ENCODE peak calls at places on chromosome 3, in six cellular contexts. W, D, N, L, G and H are unnamed samples.

GRCh38 chr3:38327335-38328009 is 19.1 kb upstream of the XYLB start:
- DNase-seq in W (peak; percentile 55), D (no peak), N (peak; percentile 56), L (peak; percentile 95), G (no peak), H (no peak)

GRCh38 chr3:165640970-165641369 is 196.3 kb downstream of the BCHE start:
- DNase-seq in W (no peak), D (no peak), N (no peak), L (no peak), G (no peak), H (no peak)

GRCh38 chr3:47006145-47006651 is 26.7 kb downstream of the NBEAL2 start:
- DNase-seq in W (no peak), D (no peak), N (no peak), L (no peak), G (no peak), H (no peak)

GRCh38 chr3:138943724-138944131 is 3.2 kb downstream of the FOXL2 start:
- DNase-seq in W (no peak), D (no peak), N (no peak), L (peak; percentile 31), G (no peak), H (no peak)

GRCh38 chr3:112364291-112364690 is 31.3 kb downstream of the CD200 start:
- DNase-seq in W (no peak), D (no peak), N (no peak), L (no peak), G (no peak), H (no peak)

GRCh38 chr3:89624494-89624893 is 517.1 kb downstream of the EPHA3 start:
- DNase-seq in W (no peak), D (no peak), N (no peak), L (no peak), G (no peak), H (no peak)

GRCh38 chr3:119314821-119315220 is 20.6 kb downstream of the ARHGAP31 start:
- DNase-seq in W (no peak), D (no peak), N (no peak), L (no peak), G (no peak), H (no peak)

GRCh38 chr3:115194461-115194860 is 47.4 kb upstream of the ZBTB20 start:
- DNase-seq in W (no peak), D (no peak), N (peak; percentile 46), L (no peak), G (no peak), H (no peak)

GRCh38 chr3:175746308-175746707 is 887.2 kb downstream of the NAALADL2 start:
- DNase-seq in W (no peak), D (no peak), N (no peak), L (no peak), G (no peak), H (no peak)

GRCh38 chr3:59300727-59301134 is 250.9 kb upstream of the CFAP20DC start:
- DNase-seq in W (peak; percentile 75), D (no peak), N (peak; percentile 16), L (no peak), G (no peak), H (no peak)

GRCh38 chr3:185823280-185824044 is 1.4 kb downstream of the IGF2BP2 start:
- DNase-seq in W (no peak), D (peak; percentile 22), N (peak; percentile 41), L (peak; percentile 38), G (peak; percentile 89), H (no peak)

GRCh38 chr3:14280326-14280725 is 101.7 kb downstream of the LSM3 start:
- DNase-seq in W (peak; percentile 58), D (no peak), N (peak; percentile 23), L (no peak), G (no peak), H (no peak)

GRCh38 chr3:197027151-197027895 is 2.3 kb downstream of the MELTF start:
- DNase-seq in W (no peak), D (no peak), N (peak; percentile 6), L (peak; percentile 88), G (peak; percentile 75), H (no peak)

GRCh38 chr3:49098429-49098828 is 4.6 kb upstream of the QRICH1 start:
- DNase-seq in W (peak; percentile 28), D (no peak), N (peak; percentile 34), L (no peak), G (no peak), H (no peak)

GRCh38 chr3:8458711-8459110 is 42.9 kb upstream of the LMCD1 start:
- DNase-seq in W (no peak), D (peak; percentile 44), N (peak; percentile 95), L (no peak), G (no peak), H (peak; percentile 96)

GRCh38 chr3:22361465-22361864 is 610.5 kb upstream of the ZNF385D start:
- DNase-seq in W (no peak), D (no peak), N (no peak), L (no peak), G (no peak), H (no peak)

GRCh38 chr3:169403855-169404254 is 259.7 kb downstream of the MECOM start:
- DNase-seq in W (no peak), D (no peak), N (no peak), L (no peak), G (no peak), H (no peak)

DNA sequence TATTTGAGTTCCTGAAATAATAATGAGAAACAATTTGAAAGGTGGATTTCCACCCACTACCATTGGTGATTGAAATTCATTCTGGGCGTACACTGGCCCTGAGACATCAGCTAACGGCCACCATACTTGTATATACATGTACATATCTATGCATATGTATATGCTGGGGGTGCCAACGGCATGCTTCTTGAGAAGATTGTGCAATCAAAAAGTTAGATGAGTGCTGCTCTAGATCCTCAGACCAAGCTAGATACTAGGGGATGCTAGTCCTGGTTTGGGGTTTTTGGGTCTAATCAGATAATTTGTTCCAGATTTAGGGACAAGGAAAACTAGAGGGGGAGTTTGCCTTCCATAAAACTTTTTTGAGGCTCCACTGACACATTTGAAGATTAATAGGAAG is 2.9 kb downstream of the TMEM40 start:
- DNase-seq in W (no peak), D (no peak), N (no peak), L (no peak), G (no peak), H (no peak)
- TF ChIP-seq CTCF in W (no peak), D (no peak), N (no peak), L (no peak), G (no peak), H (no peak)

GRCh38 chr3:52091566-52092290 is 35.4 kb upstream of the DUSP7 start:
- DNase-seq in W (no peak), D (no peak), N (peak; percentile 49), L (no peak), G (no peak), H (peak; percentile 90)

GRCh38 chr3:52092291-52092660 is 35.9 kb upstream of the DUSP7 start:
- DNase-seq in W (no peak), D (no peak), N (no peak), L (no peak), G (no peak), H (no peak)

GRCh38 chr3:52089691-52090090 is 33.3 kb upstream of the DUSP7 start:
- DNase-seq in W (no peak), D (no peak), N (no peak), L (no peak), G (no peak), H (no peak)

GRCh38 chr3:52090131-52090548 is 33.8 kb upstream of the DUSP7 start:
- DNase-seq in W (no peak), D (peak; percentile 48), N (peak; percentile 92), L (peak; percentile 68), G (no peak), H (peak; percentile 93)

DNA sequence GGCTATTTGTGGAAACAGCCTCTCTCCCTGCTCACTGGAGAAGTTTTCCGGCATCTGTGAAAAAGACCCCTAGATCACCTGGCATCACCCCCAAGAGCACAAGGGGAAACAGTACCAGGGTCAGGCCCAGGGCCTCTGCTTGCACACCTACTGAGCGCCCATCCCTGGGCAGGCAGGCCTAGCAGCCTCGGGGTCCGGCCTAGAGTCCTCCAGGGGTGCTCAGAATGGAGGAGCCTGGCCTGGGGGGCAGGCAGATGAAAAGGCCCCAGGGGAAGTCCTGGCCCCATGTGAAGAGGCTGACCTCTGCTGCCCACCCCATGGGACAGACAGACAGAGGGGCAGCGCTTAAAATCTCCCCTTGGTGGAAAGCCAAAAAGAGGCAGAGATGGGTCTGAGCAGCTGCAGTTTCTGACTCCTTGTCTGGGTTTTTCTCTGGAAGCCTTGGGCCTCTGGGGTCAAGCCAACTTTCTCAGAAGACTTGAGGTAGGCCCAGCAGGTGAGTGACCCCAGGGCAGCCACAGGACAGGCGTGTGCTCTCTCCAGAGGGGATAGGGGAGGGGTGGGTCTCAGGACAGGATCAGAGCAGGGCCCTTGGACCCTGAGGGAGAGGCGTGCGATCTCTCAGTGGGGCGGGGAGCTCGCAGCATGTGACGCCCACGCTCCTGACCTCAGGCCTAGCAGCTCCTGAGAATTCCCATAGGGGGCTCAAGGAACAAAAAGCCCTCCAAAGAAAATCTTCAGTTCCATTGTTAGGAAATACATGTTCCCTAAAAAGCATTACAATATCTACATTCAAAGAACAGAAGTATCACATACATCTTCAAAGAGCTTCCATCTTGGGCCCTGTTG is 34.5 kb upstream of the DUSP7 start:
- DNase-seq in W (no peak), D (no peak), N (no peak), L (no peak), G (no peak), H (no peak)
- H3K4me1 ChIP-seq in W (peaks cover 6% of the 10 kb centered on the region), D (peaks cover 17% of the 10 kb centered on the region), N (peaks cover 50% of the 10 kb centered on the region), L (peaks cover 16% of the 10 kb centered on the region), G (peaks cover 36% of the 10 kb centered on the region), H (peaks cover 31% of the 10 kb centered on the region)

GRCh38 chr3:108157275-108157674 is 64.9 kb downstream of the IFT57 start:
- DNase-seq in W (no peak), D (no peak), N (no peak), L (no peak), G (no peak), H (no peak)

GRCh38 chr3:108156312-108156853 is 65.6 kb upstream of the CD47 start:
- DNase-seq in W (no peak), D (no peak), N (no peak), L (no peak), G (no peak), H (no peak)

GRCh38 chr3:108152261-108152660 is 61.4 kb upstream of the CD47 start:
- DNase-seq in W (no peak), D (no peak), N (no peak), L (no peak), G (no peak), H (no peak)

GRCh38 chr3:108150200-108150599 is 59.4 kb upstream of the CD47 start:
- DNase-seq in W (no peak), D (no peak), N (no peak), L (no peak), G (no peak), H (no peak)

GRCh38 chr3:108153451-108153981 is 62.7 kb upstream of the CD47 start:
- DNase-seq in W (peak; percentile 51), D (no peak), N (peak; percentile 75), L (peak; percentile 71), G (no peak), H (no peak)
- TF ChIP-seq CTCF in W (peak; percentile 73), D (no peak), N (peak; percentile 65), L (peak; percentile 76), G (no peak), H (peak; percentile 29)

GRCh38 chr3:135448520-135448919 is 517.0 kb upstream of the PPP2R3A start:
- DNase-seq in W (no peak), D (no peak), N (no peak), L (no peak), G (no peak), H (no peak)

GRCh38 chr3:135450985-135451384 is 514.5 kb upstream of the PPP2R3A start:
- DNase-seq in W (no peak), D (no peak), N (no peak), L (no peak), G (no peak), H (no peak)

GRCh38 chr3:135449046-135449445 is 516.5 kb upstream of the PPP2R3A start:
- DNase-seq in W (no peak), D (no peak), N (no peak), L (no peak), G (no peak), H (no peak)

GRCh38 chr3:135444058-135444457 is 521.5 kb upstream of the PPP2R3A start:
- DNase-seq in W (no peak), D (no peak), N (no peak), L (no peak), G (no peak), H (no peak)

GRCh38 chr3:135447478-135447877 is 518.0 kb upstream of the PPP2R3A start:
- DNase-seq in W (no peak), D (no peak), N (no peak), L (no peak), G (no peak), H (no peak)
- H3K4me1 ChIP-seq in W (no peaks in the 10 kb centered on the region), D (no peaks in the 10 kb centered on the region), N (no peaks in the 10 kb centered on the region), L (no peaks in the 10 kb centered on the region), G (no peaks in the 10 kb centered on the region), H (no peaks in the 10 kb centered on the region)